ENCODE peak calls at places on chromosomes 12 and 14, in four cellular contexts. G, P, F and A are unnamed samples.

GRCh38 chr14:41419709-41420108 is 187.0 kb upstream of the LRFN5 start:
- DNase-seq in G (no peak), P (no peak), F (no peak), A (no peak)

GRCh38 chr12:30416631-30417030 is 279.0 kb downstream of the IPO8 start:
- DNase-seq in G (no peak), P (no peak), F (no peak), A (peak; percentile 7)

GRCh38 chr12:88530868-88531267 is 49.4 kb downstream of the KITLG start:
- DNase-seq in G (no peak), P (no peak), F (no peak), A (no peak)

GRCh38 chr12:90611048-90611447 is 343.9 kb downstream of the CCER1 start:
- DNase-seq in P (no peak), F (no peak), G (no peak), A (no peak)

GRCh38 chr14:54985156-54985555 is 41.7 kb downstream of the WDHD1 start:
- DNase-seq in P (no peak), G (peak; percentile 46), F (no peak), A (no peak)

GRCh38 chr12:119649202-119649808 is 18.6 kb upstream of the PRKAB1 start:
- DNase-seq in P (peak; percentile 33), F (no peak), G (no peak), A (peak; percentile 44)

GRCh38 chr14:54981698-54982097 is 45.2 kb downstream of the WDHD1 start:
- DNase-seq in F (no peak), G (no peak), P (no peak), A (no peak)

GRCh38 chr14:20489093-20489994 is 16.0 kb upstream of the RNASE10 start:
- DNase-seq in F (no peak), P (no peak), G (no peak), A (peak; percentile 53)

GRCh38 chr14:39683711-39684110 is 251.5 kb upstream of the FBXO33 start:
- DNase-seq in F (no peak), P (no peak), G (no peak), A (no peak)

GRCh38 chr12:6310771-6311610 is 509 bp downstream of the PLEKHG6 start:
- DNase-seq in F (no peak), G (no peak), P (no peak), A (no peak)

GRCh38 chr12:107306141-107306670 is 212.9 kb upstream of the CRY1 start:
- DNase-seq in P (no peak), F (no peak), G (no peak), A (no peak)

GRCh38 chr12:53208877-53209463 is 1.9 kb upstream of the ITGB7 start:
- DNase-seq in P (no peak), F (no peak), G (no peak), A (no peak)

GRCh38 chr14:36657409-36658090 is 4.1 kb upstream of the PAX9 start:
- DNase-seq in G (no peak), P (no peak), F (no peak), A (no peak)

GRCh38 chr12:67002711-67003110 is 266.4 kb upstream of the CAND1 start:
- DNase-seq in F (no peak), G (no peak), P (no peak), A (peak; percentile 22)

GRCh38 chr14:59123975-59124374 is 64.5 kb upstream of the DAAM1 start:
- DNase-seq in P (peak; percentile 21), G (no peak), F (no peak), A (peak; percentile 30)

GRCh38 chr12:4809449-4810218 is 89.4 kb downstream of the GALNT8 start:
- DNase-seq in P (peak; percentile 36), F (no peak), G (no peak), A (no peak)

GRCh38 chr14:34018564-34019244 is 67.8 kb upstream of the EGLN3 start:
- DNase-seq in F (no peak), G (no peak), P (no peak), A (no peak)